ENCODE peak calls at places on chromosomes 1 and 21, in five cellular contexts. S is heart right ventricle, F is neuronal stem cell, Z is esophagus muscularis mucosa, Y is MM.1S. K is an unnamed sample. For H3K27me3 and H3K9me3, the result is how much of the 10 kb centered on the place peaks cover.

GRCh38 chr1:32533792-32534327 is 5.4 kb upstream of the ZBTB8A start:
- DNase-seq in S (no peak), F (no peak), Z (no peak), Y (no peak), K (no peak)

GRCh38 chr1:213397638-213398037 is 346.6 kb downstream of the RPS6KC1 start:
- DNase-seq in S (no peak), F (no peak), Z (no peak), Y (no peak), K (no peak)

GRCh38 chr21:44695176-44695575 is 1.8 kb upstream of the KRTAP10-12 start:
- DNase-seq in S (no peak), F (no peak), Z (no peak), Y (no peak), K (no peak)

GRCh38 chr1:191134796-191135195 is 657.1 kb upstream of the BRINP3 start:
- DNase-seq in S (peak), F (no peak), Z (no peak), Y (no peak), K (no peak)

GRCh38 chr21:41328660-41329300 is 12.2 kb downstream of the FAM3B start:
- DNase-seq in S (no peak), F (no peak), Z (no peak), Y (no peak), K (no peak)

GRCh38 chr1:232872738-232873137 is 67.5 kb downstream of the MAP10 start:
- DNase-seq in S (no peak), F (no peak), Z (peak), Y (no peak), K (no peak)

GRCh38 chr1:223670458-223671159 is 5.1 kb upstream of the CAPN8 start:
- DNase-seq in S (no peak), F (peak), Z (no peak), Y (peak), K (peak)

GRCh38 chr1:17369466-17369865 is 2.5 kb upstream of the PADI6 start:
- DNase-seq in S (no peak), F (no peak), Z (no peak), Y (no peak), K (no peak)

GRCh38 chr1:109947582-109948284 is 36.8 kb upstream of the AHCYL1 start:
- DNase-seq in S (no peak), F (no peak), Z (no peak), Y (no peak), K (no peak)

GRCh38 chr1:1216770-1217620 is 3.0 kb upstream of the TNFRSF4 start:
- DNase-seq in S (no peak), F (no peak), Z (no peak), Y (no peak), K (no peak)

GRCh38 chr1:18253093-18253492 is 145.5 kb downstream of the IGSF21 start:
- DNase-seq in S (no peak), F (no peak), Z (no peak), Y (no peak), K (no peak)

GRCh38 chr1:226643167-226643566 is 94.6 kb downstream of the STUM start:
- DNase-seq in S (no peak), F (no peak), Z (no peak), Y (no peak), K (peak)

GRCh38 chr1:107750364-107750959 is 214.5 kb downstream of the VAV3 start:
- DNase-seq in S (peak), F (peak), Z (no peak), Y (peak), K (peak)

GRCh38 chr21:45504516-45505415 is 37.5 kb downstream of the SLC19A1 start:
- DNase-seq in S (no peak), F (no peak), Z (no peak), Y (no peak), K (peak)

GRCh38 chr21:45069711-45070110 is 4.7 kb upstream of the ADARB1 start:
- DNase-seq in S (no peak), F (no peak), Z (no peak), Y (no peak), K (no peak)

GRCh38 chr1:153343040-153343681 is 5.5 kb downstream of the PGLYRP4 start:
- DNase-seq in S (no peak), F (no peak), Z (peak), Y (no peak), K (no peak)

GRCh38 chr1:188706742-188707141 is 1770.9 kb downstream of the BRINP3 start:
- DNase-seq in S (no peak), F (no peak), Z (no peak), Y (no peak), K (no peak)

GRCh38 chr1:7278045-7278444 is 492.8 kb downstream of the CAMTA1 start:
- DNase-seq in S (no peak), F (no peak), Z (peak), Y (no peak), K (no peak)

GRCh38 chr1:77940921-77941570 is 37.8 kb downstream of the FUBP1 start:
- DNase-seq in S (no peak), F (no peak), Z (no peak), Y (no peak), K (no peak)

GRCh38 chr21:37593015-37593414 is 226.4 kb downstream of the DYRK1A start:
- DNase-seq in S (no peak), F (peak), Z (peak), Y (no peak), K (no peak)

DNA sequence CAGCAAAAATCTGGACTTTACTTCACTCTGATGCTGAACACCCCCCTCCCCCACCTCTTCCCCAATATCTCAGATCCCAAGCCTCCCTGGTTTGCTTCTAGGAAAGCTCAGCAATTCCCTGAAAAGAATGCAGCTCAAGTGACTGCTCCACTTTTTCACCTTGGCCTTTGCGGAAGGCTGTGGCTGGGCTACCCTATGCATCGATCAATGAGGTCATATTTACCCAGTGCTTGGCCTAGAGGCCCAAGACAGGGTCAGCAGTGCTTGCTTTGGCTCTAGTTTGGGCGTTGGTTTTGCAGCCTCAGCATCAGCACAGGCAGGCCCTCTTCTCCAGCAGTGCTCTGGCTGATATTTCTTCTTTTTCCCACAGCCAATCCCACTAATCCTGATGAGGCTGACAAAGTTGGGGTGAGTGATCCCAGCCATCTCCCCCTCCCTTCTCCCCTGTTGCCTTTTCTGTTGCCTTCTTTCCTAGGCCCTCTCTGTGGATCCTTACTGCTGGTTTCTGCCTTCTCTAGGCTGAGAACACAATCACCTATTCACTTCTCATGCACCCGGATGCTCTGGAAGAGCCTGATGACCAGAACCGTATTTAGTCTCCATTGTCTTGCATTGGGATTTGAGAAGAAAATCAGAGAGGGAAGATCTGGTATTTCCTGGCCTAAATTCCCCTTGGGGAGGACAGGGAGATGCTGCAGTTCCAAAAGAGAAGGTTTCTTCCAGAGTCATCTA is 14.2 kb downstream of the FCGR2B start:
- DNase-seq in S (no peak), F (no peak), Z (no peak), Y (no peak), K (peak)
- H3K27me3 ChIP-seq in S (under half), F (under half), Z (under half), Y (under half), K (under half)

GRCh38 chr1:230876660-230877059 is 8.3 kb upstream of the C1orf198 start:
- DNase-seq in S (no peak), F (no peak), Z (no peak), Y (no peak), K (no peak)
- H3K9me3 ChIP-seq in S (under half), F (under half), Z (under half), Y (under half), K (under half)

GRCh38 chr1:229889031-229889517 is 178.0 kb upstream of the GALNT2 start:
- DNase-seq in S (no peak), F (no peak), Z (peak), Y (no peak), K (peak)
- H3K27me3 ChIP-seq in S (under half), F (under half), Z (under half), Y (under half), K (under half)

DNA sequence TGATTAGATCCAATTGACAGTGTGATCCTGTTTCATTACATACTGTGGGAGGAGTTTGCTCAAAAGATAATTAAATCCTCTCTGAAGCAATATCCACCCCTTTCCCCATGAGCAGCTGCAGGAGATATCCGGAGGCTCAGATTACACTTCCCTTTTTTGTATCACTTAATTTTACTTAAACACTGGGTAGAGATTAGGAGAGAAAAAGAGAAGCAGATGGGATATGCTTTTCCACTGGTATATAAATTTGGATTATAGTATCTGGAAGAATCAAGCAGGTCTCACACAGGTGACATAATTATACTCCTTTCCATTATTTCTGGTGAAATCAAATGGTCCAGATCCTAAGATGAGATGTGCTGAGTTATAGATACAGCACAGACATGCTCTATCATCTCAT is 333.4 kb upstream of the ZRANB2 start:
- DNase-seq in S (no peak), F (no peak), Z (no peak), Y (no peak), K (no peak)
- H3K9me3 ChIP-seq in S (under half), F (under half), Z (under half), Y (under half), K (under half)

GRCh38 chr1:192512426-192513125 is 63.0 kb upstream of the RGS1 start:
- DNase-seq in S (peak), F (no peak), Z (no peak), Y (no peak), K (peak)

GRCh38 chr1:192513196-192513595 is 62.4 kb upstream of the RGS1 start:
- DNase-seq in S (no peak), F (no peak), Z (no peak), Y (no peak), K (no peak)

GRCh38 chr1:192516776-192517297 is 58.7 kb upstream of the RGS1 start:
- DNase-seq in S (no peak), F (no peak), Z (no peak), Y (peak), K (no peak)

GRCh38 chr1:192518700-192519099 is 56.9 kb upstream of the RGS1 start:
- DNase-seq in S (no peak), F (no peak), Z (no peak), Y (no peak), K (no peak)

GRCh38 chr1:192513697-192514096 is 61.9 kb upstream of the RGS1 start:
- DNase-seq in S (no peak), F (no peak), Z (no peak), Y (no peak), K (no peak)
- H3K27me3 ChIP-seq in S (under half), F (under half), Z (under half), Y (under half), K (under half)

DNA sequence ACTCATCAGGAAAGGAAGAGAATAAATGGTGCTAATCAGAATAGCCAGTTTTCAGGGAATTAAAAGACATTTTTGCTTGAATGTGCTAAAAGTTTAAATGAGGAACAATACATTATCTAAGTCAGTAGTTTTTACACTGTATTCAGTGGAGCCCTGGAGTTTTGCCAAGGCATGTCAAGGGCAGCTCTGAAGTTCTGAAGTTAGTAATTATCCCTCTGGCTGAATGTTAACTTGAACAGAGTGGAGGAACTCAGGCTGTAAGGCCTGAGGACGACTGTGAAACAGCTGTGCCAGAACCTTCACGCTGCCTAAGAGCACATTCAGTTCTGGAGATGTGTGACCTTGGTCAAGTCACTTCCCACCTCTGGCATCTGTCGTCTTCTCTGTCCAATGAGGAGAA is 68.1 kb downstream of the EDEM3 start:
- DNase-seq in S (peak), F (no peak), Z (no peak), Y (no peak), K (no peak)
- H3K9me3 ChIP-seq in S (under half), F (under half), Z (under half), Y (under half), K (under half)